ENCODE peak calls at places on chromosomes 6 and 20, in nine cellular contexts. One of them, this sample, is unnamed.
A peak's percentile ranks its signal among the peaks of the same experiment; 100 is the strongest.

GRCh38 chr6:44489912-44490604 is 102.6 kb downstream of the CDC5L start:
- DNase-seq in stimulated activated naive CD8-positive, alpha-beta T cell treated with anti-CD3 and anti-CD28 coated beads, Interleukin-15, Interleukin-2, amounts not matched to agents 100 U/mL and 50 U/mL, for 24 hours: no peak
- DNase-seq in stimulated activated CD8-positive, alpha-beta memory T cell treated with anti-CD3 and anti-CD28 coated beads, Interleukin-15, amount 100 ng/mL, for 1 hour: no peak
- DNase-seq in ecto neural progenitor cell: no peak
- DNase-seq in HFFc6: peak; percentile 96
- DNase-seq in H54: peak; percentile 91
- DNase-seq in foreskin fibroblast: peak; percentile 91
- DNase-seq in cardiac fibroblast: peak; percentile 99
- DNase-seq in stimulated activated CD4-positive, alpha-beta T cell treated with anti-CD3 and anti-CD28 coated beads, Interleukin-15, amount 100 ng/mL, for 1 hour: no peak
- DNase-seq in this sample: peak; percentile 98

GRCh38 chr6:53059648-53060589 is 5.3 kb upstream of the FBXO9 start:
- DNase-seq in stimulated activated naive CD8-positive, alpha-beta T cell treated with anti-CD3 and anti-CD28 coated beads, Interleukin-15, Interleukin-2, amounts not matched to agents 100 U/mL and 50 U/mL, for 24 hours: no peak
- DNase-seq in stimulated activated CD8-positive, alpha-beta memory T cell treated with anti-CD3 and anti-CD28 coated beads, Interleukin-15, amount 100 ng/mL, for 1 hour: no peak
- DNase-seq in ecto neural progenitor cell: no peak
- DNase-seq in HFFc6: no peak
- DNase-seq in H54: no peak
- DNase-seq in foreskin fibroblast: no peak
- DNase-seq in cardiac fibroblast: no peak
- DNase-seq in stimulated activated CD4-positive, alpha-beta T cell treated with anti-CD3 and anti-CD28 coated beads, Interleukin-15, amount 100 ng/mL, for 1 hour: no peak
- DNase-seq in this sample: no peak

GRCh38 chr20:60034231-60035110 is 76.2 kb downstream of the CDH26 start:
- DNase-seq in stimulated activated naive CD8-positive, alpha-beta T cell treated with anti-CD3 and anti-CD28 coated beads, Interleukin-15, Interleukin-2, amounts not matched to agents 100 U/mL and 50 U/mL, for 24 hours: no peak
- DNase-seq in stimulated activated CD8-positive, alpha-beta memory T cell treated with anti-CD3 and anti-CD28 coated beads, Interleukin-15, amount 100 ng/mL, for 1 hour: no peak
- DNase-seq in ecto neural progenitor cell: no peak
- DNase-seq in HFFc6: no peak
- DNase-seq in H54: no peak
- DNase-seq in foreskin fibroblast: no peak
- DNase-seq in cardiac fibroblast: no peak
- DNase-seq in stimulated activated CD4-positive, alpha-beta T cell treated with anti-CD3 and anti-CD28 coated beads, Interleukin-15, amount 100 ng/mL, for 1 hour: no peak
- DNase-seq in this sample: no peak

GRCh38 chr6:69775941-69776340 is 20.9 kb downstream of the LMBRD1 start:
- DNase-seq in stimulated activated naive CD8-positive, alpha-beta T cell treated with anti-CD3 and anti-CD28 coated beads, Interleukin-15, Interleukin-2, amounts not matched to agents 100 U/mL and 50 U/mL, for 24 hours: no peak
- DNase-seq in stimulated activated CD8-positive, alpha-beta memory T cell treated with anti-CD3 and anti-CD28 coated beads, Interleukin-15, amount 100 ng/mL, for 1 hour: no peak
- DNase-seq in ecto neural progenitor cell: no peak
- DNase-seq in HFFc6: no peak
- DNase-seq in H54: no peak
- DNase-seq in foreskin fibroblast: no peak
- DNase-seq in cardiac fibroblast: no peak
- DNase-seq in stimulated activated CD4-positive, alpha-beta T cell treated with anti-CD3 and anti-CD28 coated beads, Interleukin-15, amount 100 ng/mL, for 1 hour: no peak
- DNase-seq in this sample: no peak

GRCh38 chr6:3428247-3428646 is 28.6 kb downstream of the SLC22A23 start:
- DNase-seq in stimulated activated naive CD8-positive, alpha-beta T cell treated with anti-CD3 and anti-CD28 coated beads, Interleukin-15, Interleukin-2, amounts not matched to agents 100 U/mL and 50 U/mL, for 24 hours: no peak
- DNase-seq in stimulated activated CD8-positive, alpha-beta memory T cell treated with anti-CD3 and anti-CD28 coated beads, Interleukin-15, amount 100 ng/mL, for 1 hour: no peak
- DNase-seq in ecto neural progenitor cell: no peak
- DNase-seq in HFFc6: no peak
- DNase-seq in H54: no peak
- DNase-seq in foreskin fibroblast: no peak
- DNase-seq in cardiac fibroblast: no peak
- DNase-seq in stimulated activated CD4-positive, alpha-beta T cell treated with anti-CD3 and anti-CD28 coated beads, Interleukin-15, amount 100 ng/mL, for 1 hour: no peak
- DNase-seq in this sample: no peak

GRCh38 chr6:12014027-12014872 is 2.1 kb downstream of the HIVEP1 start:
- DNase-seq in stimulated activated naive CD8-positive, alpha-beta T cell treated with anti-CD3 and anti-CD28 coated beads, Interleukin-15, Interleukin-2, amounts not matched to agents 100 U/mL and 50 U/mL, for 24 hours: no peak
- DNase-seq in stimulated activated CD8-positive, alpha-beta memory T cell treated with anti-CD3 and anti-CD28 coated beads, Interleukin-15, amount 100 ng/mL, for 1 hour: no peak
- DNase-seq in ecto neural progenitor cell: no peak
- DNase-seq in HFFc6: peak; percentile 87
- DNase-seq in H54: peak; percentile 50
- DNase-seq in foreskin fibroblast: peak; percentile 62
- DNase-seq in cardiac fibroblast: peak; percentile 83
- DNase-seq in stimulated activated CD4-positive, alpha-beta T cell treated with anti-CD3 and anti-CD28 coated beads, Interleukin-15, amount 100 ng/mL, for 1 hour: no peak
- DNase-seq in this sample: peak; percentile 94

GRCh38 chr6:148790404-148790803 is 43.6 kb downstream of the UST start:
- DNase-seq in stimulated activated naive CD8-positive, alpha-beta T cell treated with anti-CD3 and anti-CD28 coated beads, Interleukin-15, Interleukin-2, amounts not matched to agents 100 U/mL and 50 U/mL, for 24 hours: no peak
- DNase-seq in stimulated activated CD8-positive, alpha-beta memory T cell treated with anti-CD3 and anti-CD28 coated beads, Interleukin-15, amount 100 ng/mL, for 1 hour: no peak
- DNase-seq in ecto neural progenitor cell: no peak
- DNase-seq in HFFc6: no peak
- DNase-seq in H54: no peak
- DNase-seq in foreskin fibroblast: no peak
- DNase-seq in cardiac fibroblast: no peak
- DNase-seq in stimulated activated CD4-positive, alpha-beta T cell treated with anti-CD3 and anti-CD28 coated beads, Interleukin-15, amount 100 ng/mL, for 1 hour: no peak
- DNase-seq in this sample: no peak

GRCh38 chr6:55678330-55679224 is 99.6 kb upstream of the HMGCLL1 start:
- DNase-seq in stimulated activated naive CD8-positive, alpha-beta T cell treated with anti-CD3 and anti-CD28 coated beads, Interleukin-15, Interleukin-2, amounts not matched to agents 100 U/mL and 50 U/mL, for 24 hours: no peak
- DNase-seq in stimulated activated CD8-positive, alpha-beta memory T cell treated with anti-CD3 and anti-CD28 coated beads, Interleukin-15, amount 100 ng/mL, for 1 hour: no peak
- DNase-seq in ecto neural progenitor cell: no peak
- DNase-seq in HFFc6: no peak
- DNase-seq in H54: no peak
- DNase-seq in foreskin fibroblast: no peak
- DNase-seq in cardiac fibroblast: no peak
- DNase-seq in stimulated activated CD4-positive, alpha-beta T cell treated with anti-CD3 and anti-CD28 coated beads, Interleukin-15, amount 100 ng/mL, for 1 hour: no peak
- DNase-seq in this sample: peak; percentile 29

GRCh38 chr20:24382775-24383174 is 86.7 kb upstream of the SYNDIG1 start:
- DNase-seq in stimulated activated naive CD8-positive, alpha-beta T cell treated with anti-CD3 and anti-CD28 coated beads, Interleukin-15, Interleukin-2, amounts not matched to agents 100 U/mL and 50 U/mL, for 24 hours: no peak
- DNase-seq in stimulated activated CD8-positive, alpha-beta memory T cell treated with anti-CD3 and anti-CD28 coated beads, Interleukin-15, amount 100 ng/mL, for 1 hour: no peak
- DNase-seq in ecto neural progenitor cell: peak; percentile 16
- DNase-seq in HFFc6: no peak
- DNase-seq in H54: no peak
- DNase-seq in foreskin fibroblast: no peak
- DNase-seq in cardiac fibroblast: no peak
- DNase-seq in stimulated activated CD4-positive, alpha-beta T cell treated with anti-CD3 and anti-CD28 coated beads, Interleukin-15, amount 100 ng/mL, for 1 hour: no peak
- DNase-seq in this sample: no peak

GRCh38 chr6:32114853-32115252 is 5.7 kb upstream of the TNXB start:
- DNase-seq in stimulated activated naive CD8-positive, alpha-beta T cell treated with anti-CD3 and anti-CD28 coated beads, Interleukin-15, Interleukin-2, amounts not matched to agents 100 U/mL and 50 U/mL, for 24 hours: no peak
- DNase-seq in stimulated activated CD8-positive, alpha-beta memory T cell treated with anti-CD3 and anti-CD28 coated beads, Interleukin-15, amount 100 ng/mL, for 1 hour: no peak
- DNase-seq in ecto neural progenitor cell: no peak
- DNase-seq in HFFc6: peak; percentile 91
- DNase-seq in H54: peak; percentile 51
- DNase-seq in foreskin fibroblast: peak; percentile 61
- DNase-seq in cardiac fibroblast: peak; percentile 89
- DNase-seq in stimulated activated CD4-positive, alpha-beta T cell treated with anti-CD3 and anti-CD28 coated beads, Interleukin-15, amount 100 ng/mL, for 1 hour: no peak
- DNase-seq in this sample: peak; percentile 66

GRCh38 chr6:31541059-31541657 is 645 bp downstream of the DDX39B start:
- DNase-seq in stimulated activated naive CD8-positive, alpha-beta T cell treated with anti-CD3 and anti-CD28 coated beads, Interleukin-15, Interleukin-2, amounts not matched to agents 100 U/mL and 50 U/mL, for 24 hours: peak; percentile 68
- DNase-seq in stimulated activated CD8-positive, alpha-beta memory T cell treated with anti-CD3 and anti-CD28 coated beads, Interleukin-15, amount 100 ng/mL, for 1 hour: peak; percentile 26
- DNase-seq in ecto neural progenitor cell: no peak
- DNase-seq in HFFc6: no peak
- DNase-seq in H54: no peak
- DNase-seq in foreskin fibroblast: peak; percentile 42
- DNase-seq in cardiac fibroblast: peak; percentile 76
- DNase-seq in stimulated activated CD4-positive, alpha-beta T cell treated with anti-CD3 and anti-CD28 coated beads, Interleukin-15, amount 100 ng/mL, for 1 hour: peak; percentile 49
- DNase-seq in this sample: peak; percentile 71

GRCh38 chr6:136464874-136465273 is 85.3 kb downstream of the MAP7 start:
- DNase-seq in stimulated activated naive CD8-positive, alpha-beta T cell treated with anti-CD3 and anti-CD28 coated beads, Interleukin-15, Interleukin-2, amounts not matched to agents 100 U/mL and 50 U/mL, for 24 hours: no peak
- DNase-seq in stimulated activated CD8-positive, alpha-beta memory T cell treated with anti-CD3 and anti-CD28 coated beads, Interleukin-15, amount 100 ng/mL, for 1 hour: no peak
- DNase-seq in ecto neural progenitor cell: no peak
- DNase-seq in HFFc6: no peak
- DNase-seq in H54: no peak
- DNase-seq in foreskin fibroblast: no peak
- DNase-seq in cardiac fibroblast: no peak
- DNase-seq in stimulated activated CD4-positive, alpha-beta T cell treated with anti-CD3 and anti-CD28 coated beads, Interleukin-15, amount 100 ng/mL, for 1 hour: no peak
- DNase-seq in this sample: no peak

GRCh38 chr6:155455766-155456165 is at the start of gene NOX3:
- DNase-seq in stimulated activated naive CD8-positive, alpha-beta T cell treated with anti-CD3 and anti-CD28 coated beads, Interleukin-15, Interleukin-2, amounts not matched to agents 100 U/mL and 50 U/mL, for 24 hours: no peak
- DNase-seq in stimulated activated CD8-positive, alpha-beta memory T cell treated with anti-CD3 and anti-CD28 coated beads, Interleukin-15, amount 100 ng/mL, for 1 hour: no peak
- DNase-seq in ecto neural progenitor cell: no peak
- DNase-seq in HFFc6: no peak
- DNase-seq in H54: no peak
- DNase-seq in foreskin fibroblast: no peak
- DNase-seq in cardiac fibroblast: no peak
- DNase-seq in stimulated activated CD4-positive, alpha-beta T cell treated with anti-CD3 and anti-CD28 coated beads, Interleukin-15, amount 100 ng/mL, for 1 hour: no peak
- DNase-seq in this sample: no peak

GRCh38 chr6:35050291-35050987 is 90.7 kb downstream of the TCP11 start:
- DNase-seq in stimulated activated naive CD8-positive, alpha-beta T cell treated with anti-CD3 and anti-CD28 coated beads, Interleukin-15, Interleukin-2, amounts not matched to agents 100 U/mL and 50 U/mL, for 24 hours: no peak
- DNase-seq in stimulated activated CD8-positive, alpha-beta memory T cell treated with anti-CD3 and anti-CD28 coated beads, Interleukin-15, amount 100 ng/mL, for 1 hour: no peak
- DNase-seq in ecto neural progenitor cell: no peak
- DNase-seq in HFFc6: no peak
- DNase-seq in H54: no peak
- DNase-seq in foreskin fibroblast: no peak
- DNase-seq in cardiac fibroblast: no peak
- DNase-seq in stimulated activated CD4-positive, alpha-beta T cell treated with anti-CD3 and anti-CD28 coated beads, Interleukin-15, amount 100 ng/mL, for 1 hour: no peak
- DNase-seq in this sample: no peak

GRCh38 chr6:162670345-162670744 is 57.2 kb downstream of the PRKN start:
- DNase-seq in stimulated activated naive CD8-positive, alpha-beta T cell treated with anti-CD3 and anti-CD28 coated beads, Interleukin-15, Interleukin-2, amounts not matched to agents 100 U/mL and 50 U/mL, for 24 hours: no peak
- DNase-seq in stimulated activated CD8-positive, alpha-beta memory T cell treated with anti-CD3 and anti-CD28 coated beads, Interleukin-15, amount 100 ng/mL, for 1 hour: no peak
- DNase-seq in ecto neural progenitor cell: no peak
- DNase-seq in HFFc6: no peak
- DNase-seq in H54: no peak
- DNase-seq in foreskin fibroblast: no peak
- DNase-seq in cardiac fibroblast: no peak
- DNase-seq in stimulated activated CD4-positive, alpha-beta T cell treated with anti-CD3 and anti-CD28 coated beads, Interleukin-15, amount 100 ng/mL, for 1 hour: no peak
- DNase-seq in this sample: no peak

GRCh38 chr6:100808638-100809275 is 72.4 kb downstream of the ASCC3 start:
- DNase-seq in stimulated activated naive CD8-positive, alpha-beta T cell treated with anti-CD3 and anti-CD28 coated beads, Interleukin-15, Interleukin-2, amounts not matched to agents 100 U/mL and 50 U/mL, for 24 hours: no peak
- DNase-seq in stimulated activated CD8-positive, alpha-beta memory T cell treated with anti-CD3 and anti-CD28 coated beads, Interleukin-15, amount 100 ng/mL, for 1 hour: no peak
- DNase-seq in ecto neural progenitor cell: no peak
- DNase-seq in HFFc6: peak; percentile 58
- DNase-seq in H54: no peak
- DNase-seq in foreskin fibroblast: peak; percentile 2
- DNase-seq in cardiac fibroblast: peak; percentile 74
- DNase-seq in stimulated activated CD4-positive, alpha-beta T cell treated with anti-CD3 and anti-CD28 coated beads, Interleukin-15, amount 100 ng/mL, for 1 hour: no peak
- DNase-seq in this sample: peak; percentile 70

GRCh38 chr6:152170702-152171667 is 363.5 kb downstream of the ESR1 start:
- DNase-seq in stimulated activated naive CD8-positive, alpha-beta T cell treated with anti-CD3 and anti-CD28 coated beads, Interleukin-15, Interleukin-2, amounts not matched to agents 100 U/mL and 50 U/mL, for 24 hours: peak; percentile 44
- DNase-seq in stimulated activated CD8-positive, alpha-beta memory T cell treated with anti-CD3 and anti-CD28 coated beads, Interleukin-15, amount 100 ng/mL, for 1 hour: peak; percentile 14
- DNase-seq in ecto neural progenitor cell: no peak
- DNase-seq in HFFc6: no peak
- DNase-seq in H54: no peak
- DNase-seq in foreskin fibroblast: no peak
- DNase-seq in cardiac fibroblast: peak; percentile 42
- DNase-seq in stimulated activated CD4-positive, alpha-beta T cell treated with anti-CD3 and anti-CD28 coated beads, Interleukin-15, amount 100 ng/mL, for 1 hour: no peak
- DNase-seq in this sample: peak; percentile 80

GRCh38 chr6:35317483-35318199 is 20.0 kb downstream of the DEF6 start:
- DNase-seq in stimulated activated naive CD8-positive, alpha-beta T cell treated with anti-CD3 and anti-CD28 coated beads, Interleukin-15, Interleukin-2, amounts not matched to agents 100 U/mL and 50 U/mL, for 24 hours: no peak
- DNase-seq in stimulated activated CD8-positive, alpha-beta memory T cell treated with anti-CD3 and anti-CD28 coated beads, Interleukin-15, amount 100 ng/mL, for 1 hour: no peak
- DNase-seq in ecto neural progenitor cell: peak; percentile 69
- DNase-seq in HFFc6: no peak
- DNase-seq in H54: no peak
- DNase-seq in foreskin fibroblast: no peak
- DNase-seq in cardiac fibroblast: no peak
- DNase-seq in stimulated activated CD4-positive, alpha-beta T cell treated with anti-CD3 and anti-CD28 coated beads, Interleukin-15, amount 100 ng/mL, for 1 hour: no peak
- DNase-seq in this sample: no peak

GRCh38 chr6:33616113-33616512 is 5.0 kb upstream of the ITPR3 start:
- DNase-seq in stimulated activated naive CD8-positive, alpha-beta T cell treated with anti-CD3 and anti-CD28 coated beads, Interleukin-15, Interleukin-2, amounts not matched to agents 100 U/mL and 50 U/mL, for 24 hours: no peak
- DNase-seq in stimulated activated CD8-positive, alpha-beta memory T cell treated with anti-CD3 and anti-CD28 coated beads, Interleukin-15, amount 100 ng/mL, for 1 hour: no peak
- DNase-seq in ecto neural progenitor cell: no peak
- DNase-seq in HFFc6: no peak
- DNase-seq in H54: no peak
- DNase-seq in foreskin fibroblast: no peak
- DNase-seq in cardiac fibroblast: no peak
- DNase-seq in stimulated activated CD4-positive, alpha-beta T cell treated with anti-CD3 and anti-CD28 coated beads, Interleukin-15, amount 100 ng/mL, for 1 hour: no peak
- DNase-seq in this sample: no peak

GRCh38 chr20:14715400-14715799 is 378.0 kb upstream of the FLRT3 start:
- DNase-seq in stimulated activated naive CD8-positive, alpha-beta T cell treated with anti-CD3 and anti-CD28 coated beads, Interleukin-15, Interleukin-2, amounts not matched to agents 100 U/mL and 50 U/mL, for 24 hours: no peak
- DNase-seq in stimulated activated CD8-positive, alpha-beta memory T cell treated with anti-CD3 and anti-CD28 coated beads, Interleukin-15, amount 100 ng/mL, for 1 hour: no peak
- DNase-seq in ecto neural progenitor cell: no peak
- DNase-seq in HFFc6: no peak
- DNase-seq in H54: no peak
- DNase-seq in foreskin fibroblast: no peak
- DNase-seq in cardiac fibroblast: no peak
- DNase-seq in stimulated activated CD4-positive, alpha-beta T cell treated with anti-CD3 and anti-CD28 coated beads, Interleukin-15, amount 100 ng/mL, for 1 hour: no peak
- DNase-seq in this sample: no peak

This sample was measured in iris pigment epithelial cell.